ENCODE peak calls at places on chromosomes 12 and 14, in seven cellular contexts. One of them, this sample, is unnamed.

GRCh38 chr12:21773799-21774198 is 707 bp downstream of the KCNJ8 start:
- DNase-seq in posterior vena cava: no peak
- DNase-seq in trophoblast cell: no peak
- DNase-seq in HT1080: no peak
- DNase-seq in mesothelial cell of epicardium: no peak
- DNase-seq in iris pigment epithelial cell: no peak
- DNase-seq in GM12892: no peak
- DNase-seq in this sample: no peak

GRCh38 chr14:76770521-76771431 is 9.5 kb downstream of the VASH1 start:
- DNase-seq in mesothelial cell of epicardium: peak; percentile 34
- DNase-seq in trophoblast cell: no peak
- DNase-seq in iris pigment epithelial cell: no peak
- DNase-seq in posterior vena cava: peak; percentile 48
- DNase-seq in HT1080: no peak
- DNase-seq in GM12892: no peak
- DNase-seq in this sample: no peak

GRCh38 chr14:67411820-67412421 is at the start of gene PLEK2:
- DNase-seq in trophoblast cell: peak; percentile 36
- DNase-seq in HT1080: no peak
- DNase-seq in GM12892: no peak
- DNase-seq in posterior vena cava: peak; percentile 81
- DNase-seq in iris pigment epithelial cell: peak; percentile 34
- DNase-seq in mesothelial cell of epicardium: no peak
- DNase-seq in this sample: peak; percentile 66

GRCh38 chr12:96034631-96035282 is 630 bp downstream of the LTA4H start:
- DNase-seq in GM12892: no peak
- DNase-seq in HT1080: no peak
- DNase-seq in iris pigment epithelial cell: peak; percentile 36
- DNase-seq in posterior vena cava: no peak
- DNase-seq in mesothelial cell of epicardium: peak; percentile 55
- DNase-seq in trophoblast cell: peak; percentile 18
- DNase-seq in this sample: peak; percentile 34

GRCh38 chr12:68294246-68294645 is 37.9 kb downstream of the MDM1 start:
- DNase-seq in trophoblast cell: no peak
- DNase-seq in HT1080: no peak
- DNase-seq in GM12892: no peak
- DNase-seq in mesothelial cell of epicardium: no peak
- DNase-seq in iris pigment epithelial cell: no peak
- DNase-seq in posterior vena cava: no peak
- DNase-seq in this sample: no peak

GRCh38 chr12:15719230-15719629 is 70.0 kb downstream of the EPS8 start:
- DNase-seq in trophoblast cell: no peak
- DNase-seq in iris pigment epithelial cell: peak; percentile 48
- DNase-seq in HT1080: no peak
- DNase-seq in GM12892: no peak
- DNase-seq in mesothelial cell of epicardium: no peak
- DNase-seq in posterior vena cava: no peak
- DNase-seq in this sample: no peak

GRCh38 chr12:76680940-76681339 is 83.0 kb upstream of the ZDHHC17 start:
- DNase-seq in mesothelial cell of epicardium: no peak
- DNase-seq in GM12892: no peak
- DNase-seq in iris pigment epithelial cell: peak; percentile 78
- DNase-seq in HT1080: no peak
- DNase-seq in posterior vena cava: no peak
- DNase-seq in trophoblast cell: peak; percentile 91
- DNase-seq in this sample: no peak

GRCh38 chr12:100450726-100451125 is 22.9 kb upstream of the NR1H4 start:
- DNase-seq in posterior vena cava: no peak
- DNase-seq in GM12892: no peak
- DNase-seq in mesothelial cell of epicardium: no peak
- DNase-seq in trophoblast cell: no peak
- DNase-seq in HT1080: peak; percentile 5
- DNase-seq in iris pigment epithelial cell: peak; percentile 25
- DNase-seq in this sample: peak; percentile 43

This sample was measured in Daoy.